ENCODE peak calls at places on chromosomes 12 and 14, in six cellular contexts. G is fibroblast of the aortic adventitia, T is cardiac fibroblast, Z is foreskin fibroblast, X is transverse colon, W is IMR-90. C is an unnamed sample.

GRCh38 chr14:74616507-74616906 is 4.5 kb upstream of the LTBP2 start:
- DNase-seq in W (peak; percentile 91), Z (peak; percentile 96), T (peak; percentile 92), X (no peak), G (peak; percentile 83), C (peak; percentile 77)

GRCh38 chr14:70822706-70823185 is 13.4 kb upstream of the MAP3K9 start:
- DNase-seq in T (peak; percentile 23), G (no peak), Z (peak; percentile 54), W (peak; percentile 2), X (peak; percentile 48), C (peak; percentile 31)

GRCh38 chr14:56581041-56581727 is 1.6 kb downstream of the TMEM260 start:
- DNase-seq in G (no peak), X (no peak), W (no peak), T (no peak), Z (no peak), C (no peak)

GRCh38 chr12:130026608-130027176 is 122.9 kb upstream of the TMEM132D start:
- DNase-seq in T (peak; percentile 14), G (no peak), X (peak; percentile 27), W (no peak), Z (peak; percentile 1), C (peak; percentile 44)

GRCh38 chr12:29066061-29066588 is 83.0 kb upstream of the FAR2 start:
- DNase-seq in Z (peak; percentile 89), X (no peak), W (peak; percentile 50), G (peak; percentile 70), T (peak; percentile 83), C (peak; percentile 76)

GRCh38 chr14:55580401-55581010 is 499 bp downstream of the KTN1 start:
- DNase-seq in Z (peak; percentile 54), X (peak; percentile 47), G (no peak), W (no peak), T (peak; percentile 31), C (no peak)

GRCh38 chr14:49615776-49616175 is 4.7 kb downstream of the RPL36AL start:
- DNase-seq in T (no peak), W (no peak), Z (no peak), G (no peak), X (no peak), C (no peak)

GRCh38 chr12:67630373-67631088 is 18.0 kb upstream of the DYRK2 start:
- DNase-seq in X (peak; percentile 69), T (no peak), G (no peak), Z (no peak), W (no peak), C (peak; percentile 52)

GRCh38 chr12:65637774-65638173 is 186.5 kb upstream of the HMGA2 start:
- DNase-seq in G (peak; percentile 55), Z (peak; percentile 47), T (peak; percentile 77), W (peak; percentile 86), X (no peak), C (peak; percentile 41)

GRCh38 chr12:38385492-38385864 is 68.9 kb downstream of the ALG10B start:
- DNase-seq in G (no peak), Z (no peak), W (no peak), T (no peak), X (no peak), C (no peak)

DNA sequence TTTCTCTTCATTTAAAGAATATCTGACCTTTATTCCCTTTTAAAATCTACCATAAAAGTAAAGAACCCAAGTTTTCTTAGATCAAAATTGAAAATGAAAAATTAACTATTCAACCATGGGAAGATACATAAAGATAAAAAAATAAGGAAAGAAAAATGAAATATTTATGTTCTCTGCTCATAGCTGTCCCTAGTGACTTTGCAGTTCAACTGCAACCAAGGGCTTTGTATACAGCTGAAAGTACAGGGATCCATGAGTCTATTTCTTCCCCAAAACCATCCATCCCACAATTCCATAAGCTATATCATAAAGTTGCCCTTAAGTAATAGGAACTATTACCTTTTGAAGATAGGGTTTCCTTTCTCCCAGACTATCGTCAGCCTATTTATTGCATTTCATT is 113.1 kb downstream of the ITPR2 start:
- DNase-seq in T (peak; percentile 21), Z (peak; percentile 47), G (no peak), W (no peak), X (no peak), C (peak; percentile 39)
- TF ChIP-seq CTCF in T (peak; percentile 31), Z (peak; percentile 9), G (peak; percentile 32), W (peak; percentile 23), X (no peak), C (peak; percentile 53)

DNA sequence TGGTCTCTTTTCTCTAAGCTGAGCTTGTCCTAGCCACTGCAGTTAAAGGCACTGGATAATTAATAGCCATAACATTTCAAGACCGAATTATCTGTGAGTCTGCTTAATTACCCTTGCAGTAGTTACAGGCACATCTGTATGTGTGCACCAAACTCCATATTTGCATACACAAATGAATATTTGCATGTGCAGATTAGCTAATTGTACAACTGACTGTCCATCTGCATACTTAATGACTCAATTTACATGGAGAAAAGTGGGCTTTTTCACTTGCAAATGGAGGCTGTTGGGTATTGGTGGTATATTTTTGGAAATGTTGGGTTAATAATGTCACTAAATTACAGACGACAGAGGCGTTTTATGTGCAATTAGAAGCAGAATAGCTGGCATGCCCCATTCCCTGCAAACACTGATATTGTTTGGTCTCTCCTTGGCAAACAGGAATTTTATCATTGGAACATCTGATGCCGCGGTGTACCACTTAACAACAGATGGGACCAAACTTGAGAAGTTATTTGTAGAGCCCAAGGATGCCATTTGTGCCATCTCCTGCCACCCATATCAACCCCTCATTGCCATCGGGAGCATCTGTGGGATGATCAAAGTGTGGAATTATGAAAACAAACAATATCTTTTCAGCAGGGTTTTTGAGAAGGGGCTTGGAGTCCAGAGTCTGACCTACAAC is 39.6 kb downstream of the CFAP251 start:
- DNase-seq in W (no peak), X (no peak), G (no peak), Z (no peak), T (no peak), C (no peak)
- H3K4me3 ChIP-seq in W (no peak overlapping the region), X (no peak overlapping the region), G (no peak overlapping the region), Z (no peak overlapping the region), T (no peak overlapping the region), C (no peak overlapping the region)

DNA sequence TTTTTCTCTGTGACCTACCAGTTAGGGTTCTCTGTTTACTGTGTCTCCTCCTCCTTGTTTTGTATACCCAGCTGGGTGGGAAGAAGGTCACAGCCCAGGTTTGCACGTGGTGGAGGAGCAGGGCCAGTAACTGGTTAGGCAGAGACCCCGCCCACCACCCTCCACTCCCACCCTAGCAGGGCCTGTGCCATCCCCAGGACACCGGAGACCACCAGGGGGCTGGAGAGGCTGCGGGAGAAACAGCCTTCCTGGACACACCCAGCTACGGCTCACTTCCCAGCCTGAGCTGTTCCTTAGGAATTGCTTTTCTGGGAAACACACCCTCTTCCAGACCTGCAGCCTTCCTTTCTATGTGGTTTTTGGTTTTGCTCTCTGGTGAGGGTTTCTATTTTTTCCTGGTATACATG is 21.1 kb downstream of the BDKRB2 start:
- DNase-seq in G (peak; percentile 79), W (peak; percentile 64), Z (peak; percentile 63), T (no peak), X (peak; percentile 76), C (no peak)
- TF ChIP-seq CTCF in G (peak; percentile 70), W (peak; percentile 46), Z (peak; percentile 34), T (no peak), X (peak; percentile 55), C (peak; percentile 37)

DNA sequence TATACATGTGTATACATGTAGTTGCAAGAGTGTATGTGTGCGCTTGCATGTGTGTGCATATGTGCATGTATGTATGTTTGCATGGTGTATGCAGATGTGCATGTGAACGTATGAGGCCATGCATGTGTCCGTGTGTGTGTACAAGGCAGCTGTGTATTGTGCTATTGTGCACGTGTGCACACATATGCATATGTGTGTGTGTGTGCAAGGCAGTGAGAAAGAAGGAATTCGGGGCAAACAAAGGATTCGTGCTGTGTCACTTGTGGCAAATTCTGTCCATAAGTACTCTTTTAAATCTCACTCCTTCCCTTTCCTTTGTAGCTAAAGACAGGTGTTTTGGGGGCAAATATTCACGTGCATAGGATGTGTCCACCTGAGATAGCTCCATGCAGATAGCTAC is 227.1 kb downstream of the VRK1 start:
- DNase-seq in T (no peak), Z (no peak), G (no peak), W (no peak), X (no peak), C (no peak)
- H3K4me3 ChIP-seq in T (no peak overlapping the region), Z (no peak overlapping the region), G (no peak overlapping the region), W (no peak overlapping the region), X (no peak overlapping the region), C (no peak overlapping the region)

GRCh38 chr14:103187911-103188310 is 64.7 kb downstream of the TNFAIP2 start:
- DNase-seq in G (no peak), Z (no peak), W (no peak), X (no peak), T (no peak), C (no peak)

GRCh38 chr14:103186894-103187586 is 63.8 kb downstream of the TNFAIP2 start:
- DNase-seq in G (no peak), X (peak; percentile 68), W (no peak), Z (no peak), T (no peak), C (no peak)

GRCh38 chr14:103190731-103191130 is 67.5 kb downstream of the TNFAIP2 start:
- DNase-seq in W (no peak), Z (no peak), G (no peak), X (no peak), T (no peak), C (no peak)

GRCh38 chr14:103189481-103190470 is 66.5 kb downstream of the TNFAIP2 start:
- DNase-seq in X (no peak), Z (no peak), W (no peak), G (no peak), T (no peak), C (no peak)

DNA sequence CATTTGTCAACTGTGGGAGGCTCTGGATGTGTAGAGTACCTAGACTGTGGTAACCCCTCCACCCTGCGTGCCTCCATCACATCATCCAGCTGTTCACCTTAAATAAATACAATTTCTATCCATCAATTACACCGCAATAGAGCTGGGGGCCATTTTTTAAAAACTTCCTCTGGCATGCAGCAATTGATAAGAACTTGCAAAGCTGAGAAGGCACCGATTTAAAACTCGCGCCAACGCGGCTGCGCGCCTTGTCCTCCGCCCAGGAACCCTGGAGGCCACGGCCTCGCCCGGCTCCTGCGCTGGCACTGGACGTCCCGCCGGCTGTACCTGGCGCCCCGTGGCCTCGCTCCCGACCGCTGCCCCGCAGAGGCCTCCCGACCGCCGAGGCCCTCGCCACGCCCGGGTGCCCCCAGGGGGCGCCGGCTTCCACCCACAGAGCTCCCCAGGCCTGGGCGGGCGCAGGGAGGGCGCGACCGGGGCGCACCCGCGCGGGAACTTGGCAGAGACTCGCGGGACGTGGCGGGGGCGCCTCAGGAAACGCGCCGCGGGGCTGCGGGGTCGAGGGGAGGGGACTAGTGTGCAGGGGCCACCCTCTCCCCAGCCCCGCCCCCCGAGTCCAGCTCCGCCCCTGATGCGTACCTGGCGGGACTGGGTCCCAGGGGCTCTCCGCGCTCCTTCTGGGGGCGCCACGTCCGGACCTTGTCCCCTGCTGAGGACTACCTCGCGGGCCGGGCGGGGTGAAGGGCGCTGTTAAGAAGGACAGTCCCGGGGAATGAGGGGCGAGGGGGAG is 65.6 kb downstream of the TNFAIP2 start:
- DNase-seq in G (peak; percentile 23), Z (peak; percentile 23), W (no peak), X (peak; percentile 37), T (no peak), C (no peak)
- TF ChIP-seq CTCF in G (peak; percentile 37), Z (peak; percentile 23), W (peak; percentile 37), X (no peak), T (peak; percentile 4), C (no peak)

DNA sequence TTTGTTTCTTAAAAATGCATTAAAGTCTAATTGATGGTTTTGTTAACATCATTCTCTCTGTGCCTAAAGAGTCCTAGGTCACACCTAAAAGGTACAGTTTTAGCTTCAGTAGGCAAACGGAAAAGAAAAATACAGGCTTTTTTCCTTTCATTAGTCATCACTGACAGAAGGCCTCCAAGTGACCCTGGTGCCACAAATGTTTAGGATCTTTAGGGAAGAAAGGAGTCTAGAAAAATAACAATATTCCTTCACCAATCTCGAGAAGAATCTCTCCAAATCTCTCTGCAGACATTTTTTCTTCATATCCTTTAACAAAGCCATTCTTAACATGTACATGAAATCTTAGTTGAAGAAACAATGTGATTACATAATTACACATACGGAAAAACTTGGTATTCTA is 2.0 kb downstream of the DENND5B start:
- DNase-seq in G (peak; percentile 25), T (peak; percentile 34), X (no peak), W (no peak), Z (peak; percentile 39), C (no peak)
- H3K4me3 ChIP-seq in G (peak overlapping the region; percentile 89), T (peak overlapping the region; percentile 73), X (peak overlapping the region; percentile 94), W (peak overlapping the region; percentile 73), Z (peak overlapping the region; percentile 89), C (peak overlapping the region; percentile 88)

C was measured in choroid plexus epithelial cell.